ENCODE peak calls at places on chromosome 21, in nine cellular contexts. D is GM06990; E is ELR; C is GM18507; I is stimulated activated naive CD4-positive, alpha-beta T cell treated with Interleukin-2 at 50 U/mL for 16 hours; B is ELF-1; W is right atrium auricular region; J is nucleus accumbens; Y is BJ. X is an unnamed sample.

GRCh38 chr21:46077674-46078101 is 20.2 kb upstream of the COL6A2 start:
- DNase-seq in D (no peak), E (no peak), C (no peak), I (no peak), B (no peak), W (peak; percentile 50), J (no peak), Y (no peak), X (no peak)

GRCh38 chr21:35427320-35428040 is 378.4 kb upstream of the RUNX1 start:
- DNase-seq in D (no peak), E (no peak), C (no peak), I (no peak), B (no peak), W (peak; percentile 76), J (no peak), Y (no peak), X (no peak)

GRCh38 chr21:32844653-32845443 is 73.3 kb upstream of the PAXBP1 start:
- DNase-seq in D (no peak), E (peak; percentile 68), C (no peak), I (no peak), B (no peak), W (no peak), J (no peak), Y (peak; percentile 9), X (no peak)

GRCh38 chr21:44866780-44867179 is 6.7 kb downstream of the PTTG1IP start:
- DNase-seq in D (no peak), E (peak; percentile 41), C (no peak), I (no peak), B (peak; percentile 67), W (no peak), J (no peak), Y (no peak), X (peak; percentile 60)

GRCh38 chr21:14991957-14992356 is 72.8 kb downstream of the NRIP1 start:
- DNase-seq in D (no peak), E (no peak), C (no peak), I (no peak), B (no peak), W (no peak), J (no peak), Y (no peak), X (no peak)

GRCh38 chr21:44939532-44940115 is at the start of gene SLX9:
- DNase-seq in D (peak; percentile 89), E (peak; percentile 83), C (peak; percentile 90), I (peak; percentile 78), B (peak; percentile 86), W (no peak), J (peak; percentile 58), Y (no peak), X (no peak)

GRCh38 chr21:21165063-21165645 is 166.9 kb downstream of the NCAM2 start:
- DNase-seq in D (no peak), E (peak; percentile 69), C (no peak), I (no peak), B (no peak), W (no peak), J (no peak), Y (peak; percentile 74), X (no peak)

GRCh38 chr21:20527691-20528090 is 470.5 kb upstream of the NCAM2 start:
- DNase-seq in D (no peak), E (no peak), C (no peak), I (no peak), B (no peak), W (no peak), J (no peak), Y (no peak), X (no peak)

GRCh38 chr21:45502006-45502345 is 40.3 kb downstream of the SLC19A1 start:
- DNase-seq in D (no peak), E (no peak), C (no peak), I (no peak), B (no peak), W (no peak), J (no peak), Y (no peak), X (no peak)

GRCh38 chr21:36847189-36847588 is 119.3 kb downstream of the HLCS start:
- DNase-seq in D (no peak), E (peak; percentile 89), C (no peak), I (no peak), B (no peak), W (no peak), J (no peak), Y (peak; percentile 33), X (peak; percentile 11)

GRCh38 chr21:32099812-32100416 is 178.9 kb downstream of the MIS18A start:
- DNase-seq in D (no peak), E (no peak), C (no peak), I (no peak), B (peak; percentile 36), W (no peak), J (no peak), Y (no peak), X (no peak)

GRCh38 chr21:17602874-17603273 is 9.8 kb downstream of the BTG3 start:
- DNase-seq in D (no peak), E (peak; percentile 28), C (no peak), I (no peak), B (no peak), W (no peak), J (no peak), Y (no peak), X (no peak)

GRCh38 chr21:45721656-45722055 is 78.1 kb downstream of the PCBP3 start:
- DNase-seq in D (no peak), E (no peak), C (no peak), I (no peak), B (no peak), W (no peak), J (no peak), Y (no peak), X (no peak)

GRCh38 chr21:16195476-16195875 is 465.7 kb downstream of the USP25 start:
- DNase-seq in D (peak; percentile 17), E (peak; percentile 69), C (no peak), I (no peak), B (no peak), W (no peak), J (no peak), Y (no peak), X (no peak)

GRCh38 chr21:28953247-28953646 is 39.4 kb downstream of the LTN1 start:
- DNase-seq in D (peak; percentile 13), E (no peak), C (no peak), I (no peak), B (no peak), W (no peak), J (no peak), Y (no peak), X (no peak)

GRCh38 chr21:22352088-22352487 is 1353.9 kb downstream of the NCAM2 start:
- DNase-seq in D (no peak), E (peak; percentile 40), C (no peak), I (no peak), B (no peak), W (no peak), J (no peak), Y (no peak), X (no peak)

GRCh38 chr21:14121719-14122118 is 89.0 kb downstream of the LIPI start:
- DNase-seq in D (no peak), E (no peak), C (no peak), I (no peak), B (no peak), W (no peak), J (no peak), Y (no peak), X (no peak)

GRCh38 chr21:29148535-29148934 is 18.1 kb downstream of the MAP3K7CL start:
- DNase-seq in D (no peak), E (peak; percentile 21), C (no peak), I (no peak), B (no peak), W (no peak), J (no peak), Y (no peak), X (no peak)

GRCh38 chr21:42071146-42071737 is at the start of gene UMODL1:
- DNase-seq in D (no peak), E (no peak), C (no peak), I (no peak), B (no peak), W (no peak), J (no peak), Y (no peak), X (no peak)

GRCh38 chr21:25118648-25119047 is 488.6 kb downstream of the MRPL39 start:
- DNase-seq in D (no peak), E (no peak), C (no peak), I (no peak), B (no peak), W (no peak), J (no peak), Y (no peak), X (no peak)

GRCh38 chr21:46002841-46003574 is 21.4 kb downstream of the COL6A1 start:
- DNase-seq in D (no peak), E (no peak), C (no peak), I (no peak), B (no peak), W (peak; percentile 57), J (no peak), Y (no peak), X (no peak)

GRCh38 chr21:37219766-37220432 is 47.2 kb downstream of the VPS26C start:
- DNase-seq in D (no peak), E (peak; percentile 5), C (no peak), I (no peak), B (no peak), W (no peak), J (no peak), Y (no peak), X (no peak)

GRCh38 chr21:34938079-34938764 is 110.9 kb downstream of the RUNX1 start:
- DNase-seq in D (no peak), E (peak; percentile 67), C (no peak), I (no peak), B (no peak), W (no peak), J (no peak), Y (no peak), X (no peak)

X was measured in pulmonary artery endothelial cell.